ENCODE peak calls at places on chromosomes 2 and 18, in five cellular contexts. K is HCT116, D is HepG2, V is uterus, J is lower lobe of right lung. A is an unnamed sample.

GRCh38 chr2:157777425-157777824 is 98.7 kb downstream of the ACVR1 start:
- DNase-seq in K (peak), D (peak), V (peak), J (no peak), A (no peak)

GRCh38 chr2:109126501-109126860 is 2.5 kb upstream of the SH3RF3 start:
- DNase-seq in K (no peak), D (no peak), V (no peak), J (no peak), A (no peak)

GRCh38 chr2:98463551-98463971 is 18.9 kb downstream of the INPP4A start:
- DNase-seq in K (no peak), D (no peak), V (no peak), J (no peak), A (no peak)

GRCh38 chr2:226641008-226641407 is 158.6 kb downstream of the IRS1 start:
- DNase-seq in K (no peak), D (no peak), V (no peak), J (no peak), A (no peak)

GRCh38 chr2:46167406-46167805 is 129.8 kb upstream of the EPAS1 start:
- DNase-seq in K (no peak), D (no peak), V (no peak), J (no peak), A (no peak)

GRCh38 chr2:197798187-197798586 is 6.2 kb upstream of the PLCL1 start:
- DNase-seq in K (no peak), D (no peak), V (no peak), J (no peak), A (no peak)

GRCh38 chr18:21960189-21960588 is 209.2 kb upstream of the GATA6 start:
- DNase-seq in K (no peak), D (no peak), V (no peak), J (no peak), A (no peak)

GRCh38 chr2:174341995-174342571 is 7.3 kb downstream of the SP9 start:
- DNase-seq in K (no peak), D (no peak), V (peak), J (no peak), A (no peak)

GRCh38 chr2:5041501-5041900 is 650.7 kb upstream of the SOX11 start:
- DNase-seq in K (no peak), D (no peak), V (no peak), J (no peak), A (no peak)

GRCh38 chr2:44087714-44088092 is 81.0 kb upstream of the PPM1B start:
- DNase-seq in K (no peak), D (peak), V (no peak), J (no peak), A (no peak)

GRCh38 chr2:68436270-68436669 is 30.8 kb downstream of the FBXO48 start:
- DNase-seq in K (no peak), D (no peak), V (no peak), J (no peak), A (no peak)

GRCh38 chr2:28160986-28161425 is 231.7 kb upstream of the FOSL2 start:
- DNase-seq in K (no peak), D (no peak), V (no peak), J (no peak), A (no peak)

GRCh38 chr18:7370812-7371211 is 139.9 kb downstream of the LRRC30 start:
- DNase-seq in K (no peak), D (no peak), V (peak), J (peak), A (no peak)

GRCh38 chr2:218319813-218320360 is 27.6 kb upstream of the TMBIM1 start:
- DNase-seq in K (no peak), D (no peak), V (no peak), J (no peak), A (no peak)

GRCh38 chr2:69538872-69539548 is 101.8 kb upstream of the NFU1 start:
- DNase-seq in K (no peak), D (peak), V (no peak), J (no peak), A (no peak)

GRCh38 chr2:224838335-224838734 is 122.2 kb upstream of the CCDC195 start:
- DNase-seq in K (no peak), D (no peak), V (no peak), J (no peak), A (no peak)

GRCh38 chr2:60884795-60885194 is 3.4 kb downstream of the REL start:
- DNase-seq in K (no peak), D (no peak), V (no peak), J (no peak), A (no peak)

GRCh38 chr18:6239716-6240115 is 175.0 kb downstream of the L3MBTL4 start:
- DNase-seq in K (no peak), D (no peak), V (no peak), J (no peak), A (no peak)

GRCh38 chr2:85936421-85937068 is 47.8 kb upstream of the ST3GAL5 start:
- DNase-seq in K (no peak), D (no peak), V (no peak), J (peak), A (no peak)

GRCh38 chr18:28411806-28412205 is 234.9 kb upstream of the CDH2 start:
- DNase-seq in K (no peak), D (no peak), V (no peak), J (no peak), A (no peak)

GRCh38 chr2:119367472-119368099 is 809 bp downstream of the DBI start:
- DNase-seq in K (no peak), D (peak), V (peak), J (peak), A (no peak)

GRCh38 chr18:48072428-48073204 is 142.2 kb upstream of the SMAD2 start:
- DNase-seq in K (no peak), D (no peak), V (no peak), J (no peak), A (no peak)

GRCh38 chr18:22623513-22623912 is 205.8 kb upstream of the CTAGE1 start:
- DNase-seq in K (no peak), D (no peak), V (no peak), J (no peak), A (no peak)

GRCh38 chr2:176435691-176436215 is 166.5 kb downstream of the MTX2 start:
- DNase-seq in K (no peak), D (no peak), V (no peak), J (no peak), A (no peak)

GRCh38 chr2:69616755-69617154 is 26.8 kb downstream of the AAK1 start:
- DNase-seq in K (peak), D (no peak), V (no peak), J (no peak), A (no peak)

GRCh38 chr2:240672076-240672700 is 10.5 kb downstream of the AQP12B start:
- DNase-seq in K (no peak), D (no peak), V (no peak), J (no peak), A (no peak)

GRCh38 chr2:102239344-102239743 is 52.5 kb downstream of the IL1RL2 start:
- DNase-seq in K (no peak), D (no peak), V (no peak), J (no peak), A (no peak)

GRCh38 chr18:21538230-21538629 is 62.3 kb downstream of the ESCO1 start:
- DNase-seq in K (no peak), D (no peak), V (no peak), J (no peak), A (no peak)

GRCh38 chr2:59184281-59185020 is 943.3 kb upstream of the FANCL start:
- DNase-seq in K (no peak), D (no peak), V (no peak), J (no peak), A (no peak)

GRCh38 chr2:57877811-57878572 is 168.6 kb upstream of the VRK2 start:
- DNase-seq in K (no peak), D (no peak), V (no peak), J (no peak), A (no peak)

GRCh38 chr2:98935111-98935770 is 784 bp downstream of the CRACDL start:
- DNase-seq in K (no peak), D (no peak), V (no peak), J (no peak), A (no peak)

DNA sequence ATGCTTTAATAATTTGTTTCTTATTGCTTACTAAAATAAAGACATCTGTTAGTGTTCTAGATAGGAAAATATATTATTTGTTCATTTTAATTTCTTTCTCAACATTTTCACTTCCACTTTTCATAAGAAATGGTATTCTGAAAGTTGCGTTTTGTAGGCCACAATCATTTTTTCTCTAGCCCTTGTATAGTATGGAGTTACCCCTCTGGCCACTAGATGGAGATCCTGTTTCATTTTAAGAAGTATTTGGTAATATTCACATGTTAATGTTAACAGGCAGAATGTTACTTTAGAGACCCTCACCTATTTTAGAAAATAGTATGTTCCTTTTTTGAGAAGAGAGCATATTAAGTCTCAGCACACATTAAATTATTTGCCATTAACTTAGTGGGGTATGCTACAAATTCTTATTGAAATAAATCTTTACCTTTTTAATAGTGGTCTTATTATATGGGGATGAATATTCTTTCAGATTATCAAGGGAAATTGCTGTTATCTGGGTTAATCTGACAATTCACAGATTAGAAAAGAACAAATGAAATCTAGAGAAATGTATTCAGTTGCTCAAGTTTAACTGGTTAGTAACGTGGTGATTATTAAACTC is 73.9 kb upstream of the TTC27 start:
- DNase-seq in K (peak), D (peak), V (no peak), J (no peak), A (peak)
- TF ChIP-seq CTCF in K (peak), D (peak), V (peak), J (peak), A (peak)

DNA sequence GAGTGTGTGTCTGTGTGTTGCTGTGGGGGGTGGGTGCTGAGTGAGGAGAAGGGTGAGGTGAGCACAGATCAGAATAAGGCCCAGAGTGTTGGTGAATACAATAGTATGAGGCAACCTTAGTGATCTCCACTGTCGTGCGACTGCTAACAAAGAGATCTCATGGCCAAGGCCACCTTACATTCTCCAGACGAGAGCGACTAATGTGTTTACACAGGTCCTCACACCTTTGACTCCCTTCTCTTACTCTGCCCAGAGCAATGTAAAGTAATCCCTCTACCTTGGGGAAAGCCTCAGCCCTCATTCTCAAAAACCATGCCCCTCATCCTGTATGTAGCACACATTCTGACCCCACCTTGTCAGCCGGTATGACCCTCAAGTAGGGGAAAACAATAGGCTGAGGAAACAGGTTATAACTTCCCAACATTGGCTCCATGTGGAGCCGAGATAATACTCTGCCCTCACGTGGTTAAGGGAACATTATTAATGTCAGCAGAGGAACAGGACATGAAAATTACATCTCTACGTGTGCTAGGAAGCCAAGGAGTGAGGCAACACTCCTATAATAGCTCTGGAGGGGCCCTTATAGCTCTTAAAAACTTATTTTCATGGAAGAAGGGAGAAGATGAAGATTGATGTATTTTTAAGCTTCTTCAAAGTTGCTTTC is 323.0 kb upstream of the NT5C1B start:
- DNase-seq in K (no peak), D (peak), V (no peak), J (no peak), A (no peak)
- H3K4me3 ChIP-seq in K (no peak), D (no peak), V (no peak), J (no peak), A (no peak)

DNA sequence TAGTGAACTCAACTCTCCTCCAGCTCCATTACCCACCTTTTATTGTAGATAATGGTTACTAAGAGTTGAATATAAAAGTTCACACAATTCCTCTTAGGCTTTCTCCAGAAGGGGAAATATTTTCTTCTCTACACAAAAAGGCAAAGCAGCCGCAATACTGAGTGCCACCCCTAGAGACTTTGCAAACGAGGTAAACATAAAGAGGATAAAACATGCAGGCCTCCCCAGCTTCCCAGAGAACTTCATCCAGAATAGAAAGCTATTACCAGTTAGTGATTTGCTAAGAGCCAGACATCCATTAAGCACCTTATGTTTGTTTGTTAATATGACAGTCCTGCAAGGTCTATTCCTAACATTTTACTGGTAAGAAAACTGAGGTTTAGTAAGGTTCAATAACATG is 17.4 kb downstream of the ZNF521 start:
- DNase-seq in K (no peak), D (no peak), V (no peak), J (no peak), A (no peak)
- TF ChIP-seq CTCF in K (peak), D (no peak), V (no peak), J (no peak), A (peak)

GRCh38 chr2:230441188-230441897 is 25.3 kb downstream of the SP100 start:
- DNase-seq in K (no peak), D (no peak), V (no peak), J (no peak), A (no peak)
- H3K4me3 ChIP-seq in K (no peak), D (no peak), V (no peak), J (no peak), A (no peak)

DNA sequence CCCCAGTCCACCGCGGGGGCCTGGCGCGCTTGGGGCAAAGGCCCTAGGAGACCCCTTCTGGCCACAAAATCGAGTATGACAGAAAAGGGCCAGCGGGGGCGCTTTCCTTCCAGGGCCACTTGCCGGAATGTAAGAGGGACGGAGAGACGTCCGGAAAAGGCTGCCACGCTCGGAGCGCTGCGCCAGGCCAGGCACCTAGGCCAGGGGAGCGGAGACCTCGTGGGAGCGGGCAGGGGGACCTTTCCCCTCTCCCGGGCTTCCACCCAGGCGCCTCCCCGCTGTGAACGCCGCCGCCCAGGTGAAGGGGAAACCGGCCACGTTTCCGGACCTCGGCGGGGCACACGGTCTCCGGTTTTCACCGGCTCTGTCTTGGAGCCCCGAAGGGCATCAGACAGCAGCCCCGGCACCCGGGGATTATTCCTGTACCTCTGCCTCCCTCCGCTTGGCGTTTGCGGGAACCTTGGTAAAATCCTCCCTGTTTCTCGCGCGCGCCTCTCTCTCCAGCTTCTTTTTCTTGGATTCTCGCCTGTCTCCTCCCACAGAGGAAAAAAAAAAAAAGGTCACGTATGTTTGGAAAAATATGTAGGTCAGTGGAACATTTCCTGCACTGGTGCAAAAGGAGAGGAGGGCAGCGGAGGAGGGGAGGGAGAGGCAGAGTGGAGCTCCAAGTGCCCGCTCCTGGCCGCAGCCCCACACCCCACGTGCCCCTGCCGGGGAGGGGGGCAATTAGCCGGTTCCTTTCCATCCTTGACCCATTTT is 1.2 kb upstream of the NPAS2 start:
- DNase-seq in K (peak), D (peak), V (peak), J (peak), A (no peak)
- TF ChIP-seq CTCF in K (peak), D (peak), V (no peak), J (peak), A (peak)

GRCh38 chr18:905948-906415 is 1.3 kb downstream of the ADCYAP1 start:
- DNase-seq in K (no peak), D (no peak), V (no peak), J (no peak), A (no peak)

GRCh38 chr18:907880-908512 is 3.3 kb downstream of the ADCYAP1 start:
- DNase-seq in K (no peak), D (no peak), V (no peak), J (peak), A (no peak)

GRCh38 chr18:905307-905947 is 756 bp downstream of the ADCYAP1 start:
- DNase-seq in K (no peak), D (no peak), V (no peak), J (no peak), A (no peak)

GRCh38 chr18:907171-907879 is 2.7 kb downstream of the ADCYAP1 start:
- DNase-seq in K (no peak), D (no peak), V (no peak), J (peak), A (no peak)

DNA sequence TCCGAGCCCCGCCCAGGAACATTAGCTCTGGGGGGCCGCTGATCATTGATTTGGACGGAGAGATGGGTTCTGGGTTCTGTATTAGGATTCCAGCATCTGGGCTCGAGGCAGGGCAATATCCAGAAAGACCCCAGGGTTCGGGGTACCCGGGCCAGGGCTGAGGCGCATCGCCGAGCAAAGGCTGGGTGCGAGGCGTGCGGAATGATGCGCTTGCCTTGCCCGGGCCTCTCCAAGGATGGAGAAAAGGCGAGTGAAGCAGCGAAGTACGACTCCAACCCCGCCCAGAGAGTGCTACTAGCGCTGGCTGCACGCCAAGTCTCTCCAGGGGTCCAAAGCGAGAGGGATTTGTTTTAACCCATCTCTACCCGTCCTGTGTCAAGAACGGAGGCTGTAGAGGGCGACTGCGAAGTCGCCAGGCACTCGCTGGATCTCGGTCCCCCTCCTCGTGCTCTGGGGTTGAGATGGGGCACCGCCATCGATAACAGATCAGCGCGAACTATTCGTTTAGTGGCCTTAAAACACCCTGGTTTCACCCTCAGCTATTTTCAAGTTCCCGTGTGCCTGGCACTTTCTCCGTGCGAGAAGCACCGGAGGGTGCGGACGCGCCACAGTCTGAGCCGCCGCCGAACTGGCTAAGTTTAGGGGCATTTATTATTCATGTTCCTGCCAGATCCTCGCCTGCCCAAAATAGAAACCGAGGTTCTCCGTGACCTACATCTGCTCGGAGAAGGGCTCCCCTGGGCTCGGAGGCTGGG is 1.9 kb downstream of the ADCYAP1 start:
- DNase-seq in K (no peak), D (no peak), V (no peak), J (no peak), A (no peak)
- H3K4me3 ChIP-seq in K (no peak), D (no peak), V (no peak), J (peak), A (no peak)

DNA sequence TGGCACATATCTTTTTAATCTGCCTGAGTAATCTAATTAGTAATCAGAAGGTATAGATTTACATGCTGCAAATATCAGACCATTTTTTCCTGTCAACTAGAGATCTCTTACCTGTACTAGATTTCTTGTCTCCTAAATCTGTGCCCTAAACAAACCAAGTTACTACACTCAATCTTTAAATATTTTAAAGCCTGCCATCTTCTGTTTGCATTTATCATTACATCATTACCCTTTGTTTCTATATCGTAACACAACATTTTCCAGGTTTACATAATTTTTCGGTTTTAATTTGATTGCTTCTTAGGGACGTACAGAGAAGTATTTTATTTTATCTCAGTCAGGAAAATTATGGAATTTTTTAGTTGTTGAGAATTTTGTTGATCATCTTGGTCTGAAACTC is 25.7 kb downstream of the PSMA8 start:
- DNase-seq in K (peak), D (no peak), V (no peak), J (no peak), A (no peak)
- TF ChIP-seq CTCF in K (peak), D (no peak), V (no peak), J (no peak), A (no peak)

A was measured in GM12864.